ENCODE peak calls at places on chromosomes 13 and 19, in ten cellular contexts. X, H, R, T, G, N, U, A, C and Q are unnamed samples.

GRCh38 chr13:41780736-41781708 is 179.9 kb downstream of the VWA8 start:
- DNase-seq in C (no peak), T (no peak), G (no peak), U (no peak), H (no peak), R (no peak), X (no peak), A (no peak), N (no peak), Q (no peak)

GRCh38 chr19:39137131-39137530 is 11.5 kb downstream of the PAK4 start:
- DNase-seq in R (no peak), C (no peak), T (no peak), N (no peak), U (no peak), G (no peak), H (no peak), X (peak), A (no peak), Q (no peak)

GRCh38 chr19:6412111-6412999 is 12.3 kb downstream of the KHSRP start:
- DNase-seq in U (no peak), N (peak), H (no peak), R (no peak), C (peak), X (peak), G (peak), T (no peak), A (peak), Q (peak)

GRCh38 chr13:57437587-57437986 is 194.0 kb upstream of the PCDH17 start:
- DNase-seq in N (no peak), T (no peak), U (no peak), R (no peak), G (no peak), H (no peak), C (no peak), A (no peak), X (no peak), Q (no peak)

GRCh38 chr19:39218230-39219007 is 14.4 kb upstream of the SYCN start:
- DNase-seq in C (no peak), T (no peak), X (no peak), H (no peak), A (no peak), N (no peak), R (no peak), G (no peak), U (no peak), Q (no peak)

GRCh38 chr19:5804516-5805464 is at the start of gene NRTN:
- DNase-seq in N (no peak), G (peak), H (peak), T (peak), C (no peak), R (no peak), A (peak), X (peak), U (no peak), Q (peak)

GRCh38 chr13:39777527-39778061 is 122.1 kb downstream of the COG6 start:
- DNase-seq in A (no peak), X (no peak), N (no peak), C (no peak), G (no peak), H (peak), U (no peak), R (no peak), T (no peak), Q (no peak)

GRCh38 chr13:59750860-59751259 is 412.9 kb downstream of the DIAPH3 start:
- DNase-seq in C (no peak), H (no peak), G (no peak), N (peak), X (peak), T (no peak), R (no peak), A (no peak), U (no peak), Q (no peak)

GRCh38 chr19:10295305-10295846 is 5.6 kb downstream of the ICAM5 start:
- DNase-seq in G (no peak), R (no peak), T (peak), H (no peak), U (no peak), C (no peak), A (peak), N (no peak), X (peak), Q (peak)

GRCh38 chr19:19259741-19260140 is 13.4 kb downstream of the TM6SF2 start:
- DNase-seq in G (peak), R (no peak), C (peak), U (no peak), N (no peak), X (peak), A (no peak), T (no peak), H (peak), Q (no peak)

GRCh38 chr13:76454991-76455390 is 431.2 kb downstream of the KCTD12 start:
- DNase-seq in G (no peak), R (no peak), A (no peak), C (no peak), X (no peak), H (no peak), N (no peak), U (no peak), T (no peak), Q (no peak)

GRCh38 chr13:23859455-23859854 is 29.7 kb downstream of the MIPEP start:
- DNase-seq in R (no peak), X (no peak), U (no peak), G (no peak), T (no peak), N (no peak), A (no peak), H (no peak), C (peak), Q (no peak)

GRCh38 chr19:47230122-47230920 is 678 bp downstream of the BBC3 start:
- DNase-seq in C (peak), R (no peak), X (peak), H (no peak), N (no peak), A (peak), T (peak), G (peak), U (peak), Q (peak)

GRCh38 chr19:34707661-34708060 is 26.4 kb upstream of the ZNF181 start:
- DNase-seq in H (no peak), X (no peak), C (no peak), A (no peak), R (no peak), U (no peak), T (no peak), G (no peak), N (no peak), Q (no peak)

GRCh38 chr19:19280561-19280960 is 7.5 kb upstream of the TM6SF2 start:
- DNase-seq in U (no peak), R (no peak), G (no peak), X (no peak), C (no peak), T (no peak), A (no peak), H (no peak), N (no peak), Q (no peak)

GRCh38 chr19:16614941-16615340 is 13.1 kb downstream of the MED26 start:
- DNase-seq in H (no peak), R (no peak), G (no peak), C (no peak), T (no peak), X (no peak), A (no peak), U (no peak), N (no peak), Q (no peak)

GRCh38 chr13:41054212-41054877 is 7.0 kb upstream of the WBP4 start:
- DNase-seq in X (peak), A (peak), C (peak), T (no peak), G (peak), N (no peak), R (no peak), U (peak), H (peak), Q (no peak)

GRCh38 chr19:45781282-45782161 is 768 bp downstream of the DMPK start:
- DNase-seq in H (peak), C (no peak), N (no peak), T (peak), U (no peak), A (peak), G (no peak), R (no peak), X (no peak), Q (peak)

GRCh38 chr13:89796196-89796595 is 1551.3 kb upstream of the MIR17HG start:
- DNase-seq in A (no peak), T (no peak), R (no peak), X (no peak), N (no peak), U (no peak), C (no peak), G (peak), H (no peak), Q (no peak)

GRCh38 chr13:77779461-77780272 is 82.2 kb downstream of the SLAIN1 start:
- DNase-seq in H (peak), U (peak), G (peak), N (no peak), X (peak), A (peak), C (peak), R (no peak), T (no peak), Q (peak)

GRCh38 chr13:26584713-26585112 is 27.2 kb downstream of the WASF3 start:
- DNase-seq in R (no peak), C (no peak), G (no peak), X (no peak), A (no peak), T (no peak), U (no peak), H (no peak), N (no peak), Q (no peak)
- TF ChIP-seq EP300 in R (no peak), C (no peak), G (no peak), X (no peak), A (no peak), T (no peak), U (no peak), H (no peak), N (no peak), Q (no peak)

DNA sequence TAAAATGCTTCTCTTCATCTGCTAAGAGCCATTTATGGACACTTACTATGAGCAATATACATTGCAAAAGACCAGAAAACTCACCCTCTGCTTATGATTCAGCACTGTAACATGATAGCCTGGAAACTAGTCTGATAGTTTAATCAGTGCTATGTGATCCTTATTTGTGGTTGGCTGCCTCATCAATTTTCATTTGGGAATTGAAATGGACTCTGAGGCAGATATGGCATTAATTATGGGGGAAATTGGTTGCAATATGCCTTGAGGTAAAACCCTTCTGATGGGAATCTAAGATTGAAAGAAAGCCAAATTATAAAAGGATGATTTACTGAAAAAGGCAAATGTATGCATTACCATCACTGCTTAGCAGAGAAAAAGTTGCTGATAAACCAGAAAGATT is 33.5 kb downstream of the FAM216B start:
- DNase-seq in A (no peak), N (no peak), T (no peak), G (no peak), X (peak), R (no peak), U (no peak), H (peak), C (no peak), Q (no peak)
- TF ChIP-seq EP300 in A (no peak), N (no peak), T (no peak), G (no peak), X (peak), R (no peak), U (no peak), H (no peak), C (no peak), Q (no peak)

DNA sequence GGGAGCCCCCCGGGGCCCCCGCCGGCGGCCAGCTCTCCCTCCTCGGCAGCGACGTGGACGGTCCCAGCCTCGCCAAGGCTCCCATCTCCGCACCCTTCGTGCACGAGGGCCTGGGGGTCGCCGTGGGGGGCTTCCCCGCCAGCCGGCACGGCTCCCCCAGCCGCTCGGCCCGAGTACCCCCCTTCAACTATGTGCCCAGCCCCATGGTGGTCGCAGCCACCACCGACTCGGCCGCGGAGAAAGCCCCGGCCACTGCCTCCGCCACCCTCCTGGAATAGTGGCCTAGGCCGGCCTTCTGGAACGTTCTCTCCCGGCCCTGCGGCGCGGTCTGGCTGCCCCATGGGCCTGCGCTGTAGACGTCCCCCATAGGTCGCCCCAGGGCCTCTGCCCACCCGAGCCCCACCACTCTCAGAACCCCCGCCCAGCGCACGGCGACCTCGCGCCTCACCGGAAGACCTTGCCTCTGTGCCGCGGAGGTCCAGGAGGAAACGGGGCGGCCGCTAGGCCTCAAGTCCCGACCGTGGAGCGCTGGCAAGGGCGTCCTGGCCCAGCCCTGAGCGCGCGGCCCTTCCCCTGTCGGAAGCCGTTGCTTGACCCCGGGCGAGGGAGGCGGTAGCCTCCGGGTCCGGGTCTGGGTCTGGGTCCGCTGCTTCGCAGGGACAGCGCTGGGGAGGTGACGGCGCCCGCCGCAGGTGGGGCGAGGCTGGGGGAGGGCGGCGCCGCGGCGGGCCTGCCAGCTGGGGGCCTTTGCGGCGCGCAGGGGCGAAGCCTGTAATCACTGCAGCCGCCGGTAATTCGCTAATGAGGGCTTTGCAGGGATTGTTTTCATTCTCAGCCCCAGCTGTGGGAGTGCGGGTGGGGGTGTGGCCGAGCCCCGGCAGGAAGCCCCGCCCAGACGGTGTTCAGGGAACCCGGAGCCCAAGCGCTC is 8.8 kb downstream of the C19orf25 start:
- DNase-seq in X (no peak), U (no peak), A (peak), G (peak), C (no peak), N (no peak), H (no peak), T (peak), R (no peak), Q (peak)
- TF ChIP-seq EP300 in X (no peak), U (no peak), A (no peak), G (no peak), C (no peak), N (no peak), H (no peak), T (no peak), R (no peak), Q (no peak)

DNA sequence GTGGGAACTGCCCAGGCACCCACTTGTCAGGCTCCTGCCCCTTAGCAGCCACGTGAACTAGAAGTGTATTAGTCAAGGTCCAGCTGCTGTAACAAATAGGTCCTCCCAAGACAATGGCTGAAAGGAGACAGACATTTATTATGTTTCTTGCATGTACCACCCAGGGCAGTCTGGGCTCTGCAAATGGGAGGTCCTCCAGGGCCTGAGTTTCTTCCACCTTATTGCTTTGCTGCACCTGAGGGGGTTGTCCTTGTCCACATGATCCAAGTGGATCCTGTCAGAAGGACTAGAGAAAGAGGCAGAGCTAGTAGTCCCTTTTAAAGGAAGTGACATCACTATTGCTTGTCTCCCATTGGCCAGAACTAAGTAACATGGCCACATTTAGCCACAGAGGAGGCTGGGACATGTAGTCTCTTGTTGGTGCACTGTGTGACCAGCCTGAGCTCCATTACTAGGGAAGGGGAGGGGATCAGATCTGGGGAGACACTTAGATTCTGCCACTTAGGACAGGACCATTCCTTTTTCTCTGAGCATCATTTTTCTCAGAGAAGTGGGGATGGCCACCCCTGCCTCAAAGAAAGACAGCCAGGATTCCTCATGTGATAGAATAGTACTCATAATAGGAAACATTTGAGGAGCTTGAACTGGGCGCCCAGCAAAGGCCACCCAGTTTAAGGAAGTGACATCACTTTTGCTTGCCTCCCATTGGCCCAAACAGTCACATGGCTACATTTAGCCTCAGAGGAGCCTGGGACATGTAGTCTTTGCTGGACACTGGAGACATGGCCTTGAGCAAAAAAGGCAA is 15.1 kb downstream of the CC2D1A start:
- DNase-seq in N (no peak), X (peak), T (no peak), G (peak), C (peak), A (no peak), R (no peak), H (peak), U (peak), Q (no peak)
- TF ChIP-seq EP300 in N (no peak), X (no peak), T (no peak), G (no peak), C (no peak), A (no peak), R (no peak), H (no peak), U (no peak), Q (no peak)

GRCh38 chr19:53813996-53814395 is 10.1 kb downstream of the NLRP12 start:
- DNase-seq in R (no peak), H (no peak), A (no peak), G (no peak), C (no peak), X (no peak), N (no peak), T (no peak), U (no peak), Q (no peak)
- TF ChIP-seq EP300 in R (no peak), H (no peak), A (no peak), G (no peak), C (no peak), X (no peak), N (no peak), T (no peak), U (no peak), Q (no peak)